ENCODE peak calls at places on chromosome 11, in four cellular contexts. One of them, this sample, is unnamed.
A peak's percentile ranks its signal among the peaks of the same experiment; 100 is the strongest.

GRCh38 chr11:112844530-112844929 is 116.7 kb upstream of the NCAM1 start:
- DNase-seq in NCI-H460: no peak
- DNase-seq in kidney: no peak
- DNase-seq in ascending aorta: no peak
- DNase-seq in this sample: no peak

GRCh38 chr11:129248618-129249017 is 56.5 kb upstream of the ARHGAP32 start:
- DNase-seq in ascending aorta: no peak
- DNase-seq in NCI-H460: no peak
- DNase-seq in kidney: no peak
- DNase-seq in this sample: no peak

GRCh38 chr11:69009441-69010211 is 3.4 kb downstream of the MRGPRF start:
- DNase-seq in ascending aorta: peak; percentile 65
- DNase-seq in NCI-H460: no peak
- DNase-seq in kidney: peak; percentile 40
- DNase-seq in this sample: no peak

GRCh38 chr11:23403210-23404185 is 543.2 kb upstream of the CCDC179 start:
- DNase-seq in kidney: peak; percentile 61
- DNase-seq in ascending aorta: no peak
- DNase-seq in NCI-H460: no peak
- DNase-seq in this sample: no peak

GRCh38 chr11:61828629-61829407 is 718 bp downstream of the FADS2 start:
- DNase-seq in kidney: peak; percentile 81
- DNase-seq in NCI-H460: no peak
- DNase-seq in ascending aorta: peak; percentile 81
- DNase-seq in this sample: no peak

GRCh38 chr11:19290356-19290755 is 49.6 kb upstream of the E2F8 start:
- DNase-seq in ascending aorta: no peak
- DNase-seq in NCI-H460: no peak
- DNase-seq in kidney: no peak
- DNase-seq in this sample: no peak

GRCh38 chr11:2099523-2100316 is 39.5 kb downstream of the IGF2 start:
- DNase-seq in ascending aorta: peak; percentile 39
- DNase-seq in kidney: peak; percentile 75
- DNase-seq in NCI-H460: no peak
- DNase-seq in this sample: peak; percentile 85

GRCh38 chr11:130666781-130667251 is 218.4 kb downstream of the ADAMTS15 start:
- DNase-seq in kidney: no peak
- DNase-seq in ascending aorta: no peak
- DNase-seq in NCI-H460: no peak
- DNase-seq in this sample: no peak

GRCh38 chr11:69821511-69822040 is 2.4 kb upstream of the FGF3 start:
- DNase-seq in NCI-H460: no peak
- DNase-seq in kidney: no peak
- DNase-seq in ascending aorta: no peak
- DNase-seq in this sample: no peak

GRCh38 chr11:69285091-69285490 is 8.9 kb upstream of the MYEOV start:
- DNase-seq in ascending aorta: no peak
- DNase-seq in NCI-H460: no peak
- DNase-seq in kidney: peak; percentile 46
- DNase-seq in this sample: no peak

GRCh38 chr11:92765965-92766371 is 203.5 kb upstream of the MTNR1B start:
- DNase-seq in kidney: peak; percentile 63
- DNase-seq in NCI-H460: no peak
- DNase-seq in ascending aorta: no peak
- DNase-seq in this sample: no peak

GRCh38 chr11:44136176-44136945 is 40.9 kb downstream of the EXT2 start:
- DNase-seq in kidney: no peak
- DNase-seq in ascending aorta: no peak
- DNase-seq in NCI-H460: no peak
- DNase-seq in this sample: no peak

GRCh38 chr11:16925495-16926065 is 88.6 kb downstream of the PLEKHA7 start:
- DNase-seq in ascending aorta: no peak
- DNase-seq in kidney: peak; percentile 84
- DNase-seq in NCI-H460: no peak
- DNase-seq in this sample: no peak

GRCh38 chr11:10565493-10565892 is 3.0 kb downstream of the LYVE1 start:
- DNase-seq in ascending aorta: no peak
- DNase-seq in kidney: no peak
- DNase-seq in NCI-H460: no peak
- DNase-seq in this sample: no peak

GRCh38 chr11:74466916-74467885 is at the start of gene KCNE3:
- DNase-seq in ascending aorta: peak; percentile 62
- DNase-seq in kidney: peak; percentile 86
- DNase-seq in NCI-H460: no peak
- DNase-seq in this sample: peak; percentile 57

GRCh38 chr11:26076591-26076990 is 255.3 kb upstream of the ANO3 start:
- DNase-seq in ascending aorta: no peak
- DNase-seq in kidney: no peak
- DNase-seq in NCI-H460: no peak
- DNase-seq in this sample: no peak

GRCh38 chr11:59865031-59865430 is 1.3 kb downstream of the TCN1 start:
- DNase-seq in ascending aorta: no peak
- DNase-seq in NCI-H460: no peak
- DNase-seq in kidney: no peak
- DNase-seq in this sample: no peak

GRCh38 chr11:119594639-119595249 is 134.3 kb downstream of the NECTIN1 start:
- DNase-seq in ascending aorta: no peak
- DNase-seq in NCI-H460: no peak
- DNase-seq in kidney: no peak
- DNase-seq in this sample: no peak

GRCh38 chr11:27705873-27706820 is 5.9 kb upstream of the BDNF start:
- DNase-seq in kidney: no peak
- DNase-seq in NCI-H460: no peak
- DNase-seq in ascending aorta: no peak
- DNase-seq in this sample: no peak

GRCh38 chr11:88779551-88779950 is 286.2 kb downstream of the GRM5 start:
- DNase-seq in ascending aorta: no peak
- DNase-seq in NCI-H460: no peak
- DNase-seq in kidney: no peak
- DNase-seq in this sample: no peak

This sample was measured in stomach.